ENCODE peak calls at places on chromosomes 11 and 22, in seven cellular contexts. One of them, this sample, is unnamed.

GRCh38 chr11:100673063-100673462 is 14.0 kb upstream of the ARHGAP42 start:
- DNase-seq in H1: no peak
- DNase-seq in CD8-positive, alpha-beta T cell: no peak
- DNase-seq in colonic mucosa: no peak
- DNase-seq in progenitor cell of endocrine pancreas: no peak
- DNase-seq in astrocyte of the spinal cord: no peak
- DNase-seq in CD4-positive, alpha-beta T cell: no peak
- DNase-seq in this sample: no peak

GRCh38 chr11:128559496-128560103 is 27.8 kb downstream of the ETS1 start:
- DNase-seq in H1: no peak
- DNase-seq in CD8-positive, alpha-beta T cell: no peak
- DNase-seq in colonic mucosa: no peak
- DNase-seq in progenitor cell of endocrine pancreas: no peak
- DNase-seq in astrocyte of the spinal cord: no peak
- DNase-seq in CD4-positive, alpha-beta T cell: no peak
- DNase-seq in this sample: no peak

GRCh38 chr22:18023509-18024275 is 669 bp downstream of the MICAL3 start:
- DNase-seq in H1: peak; percentile 53
- DNase-seq in CD8-positive, alpha-beta T cell: no peak
- DNase-seq in colonic mucosa: peak; percentile 91
- DNase-seq in progenitor cell of endocrine pancreas: peak; percentile 34
- DNase-seq in astrocyte of the spinal cord: peak; percentile 79
- DNase-seq in CD4-positive, alpha-beta T cell: peak; percentile 7
- DNase-seq in this sample: peak; percentile 60

GRCh38 chr11:128416976-128417375 is 170.4 kb downstream of the ETS1 start:
- DNase-seq in H1: no peak
- DNase-seq in CD8-positive, alpha-beta T cell: no peak
- DNase-seq in colonic mucosa: no peak
- DNase-seq in progenitor cell of endocrine pancreas: no peak
- DNase-seq in astrocyte of the spinal cord: no peak
- DNase-seq in CD4-positive, alpha-beta T cell: no peak
- DNase-seq in this sample: no peak

GRCh38 chr11:112087212-112087611 is 539 bp downstream of the SDHD start:
- DNase-seq in H1: no peak
- DNase-seq in CD8-positive, alpha-beta T cell: no peak
- DNase-seq in colonic mucosa: peak; percentile 20
- DNase-seq in progenitor cell of endocrine pancreas: no peak
- DNase-seq in astrocyte of the spinal cord: no peak
- DNase-seq in CD4-positive, alpha-beta T cell: no peak
- DNase-seq in this sample: no peak

GRCh38 chr22:45164217-45165123 is 745 bp downstream of the NUP50 start:
- DNase-seq in H1: no peak
- DNase-seq in CD8-positive, alpha-beta T cell: peak; percentile 51
- DNase-seq in colonic mucosa: peak; percentile 45
- DNase-seq in progenitor cell of endocrine pancreas: peak; percentile 28
- DNase-seq in astrocyte of the spinal cord: no peak
- DNase-seq in CD4-positive, alpha-beta T cell: peak; percentile 25
- DNase-seq in this sample: peak; percentile 3

GRCh38 chr11:113001709-113002108 is 40.5 kb downstream of the NCAM1 start:
- DNase-seq in H1: no peak
- DNase-seq in CD8-positive, alpha-beta T cell: no peak
- DNase-seq in colonic mucosa: no peak
- DNase-seq in progenitor cell of endocrine pancreas: no peak
- DNase-seq in astrocyte of the spinal cord: no peak
- DNase-seq in CD4-positive, alpha-beta T cell: no peak
- DNase-seq in this sample: no peak

GRCh38 chr11:1344056-1344635 is 34.7 kb upstream of the TOLLIP start:
- DNase-seq in H1: no peak
- DNase-seq in CD8-positive, alpha-beta T cell: no peak
- DNase-seq in colonic mucosa: peak; percentile 14
- DNase-seq in progenitor cell of endocrine pancreas: no peak
- DNase-seq in astrocyte of the spinal cord: no peak
- DNase-seq in CD4-positive, alpha-beta T cell: no peak
- DNase-seq in this sample: no peak

GRCh38 chr11:110219011-110219785 is 77.2 kb downstream of the RDX start:
- DNase-seq in H1: no peak
- DNase-seq in CD8-positive, alpha-beta T cell: no peak
- DNase-seq in colonic mucosa: no peak
- DNase-seq in progenitor cell of endocrine pancreas: no peak
- DNase-seq in astrocyte of the spinal cord: peak; percentile 23
- DNase-seq in CD4-positive, alpha-beta T cell: no peak
- DNase-seq in this sample: no peak

GRCh38 chr22:49355206-49355920 is 472.3 kb downstream of the BRD1 start:
- DNase-seq in H1: no peak
- DNase-seq in CD8-positive, alpha-beta T cell: no peak
- DNase-seq in colonic mucosa: no peak
- DNase-seq in progenitor cell of endocrine pancreas: no peak
- DNase-seq in astrocyte of the spinal cord: no peak
- DNase-seq in CD4-positive, alpha-beta T cell: no peak
- DNase-seq in this sample: no peak

GRCh38 chr11:85809881-85810280 is 1.1 kb downstream of the SYTL2 start:
- DNase-seq in H1: no peak
- DNase-seq in CD8-positive, alpha-beta T cell: peak; percentile 52
- DNase-seq in colonic mucosa: peak; percentile 58
- DNase-seq in progenitor cell of endocrine pancreas: no peak
- DNase-seq in astrocyte of the spinal cord: no peak
- DNase-seq in CD4-positive, alpha-beta T cell: no peak
- DNase-seq in this sample: peak; percentile 37

GRCh38 chr22:40595497-40596234 is 40.9 kb downstream of the MRTFA start:
- DNase-seq in H1: no peak
- DNase-seq in CD8-positive, alpha-beta T cell: no peak
- DNase-seq in colonic mucosa: no peak
- DNase-seq in progenitor cell of endocrine pancreas: no peak
- DNase-seq in astrocyte of the spinal cord: no peak
- DNase-seq in CD4-positive, alpha-beta T cell: no peak
- DNase-seq in this sample: no peak

GRCh38 chr11:14520902-14521151 is 641 bp upstream of the PSMA1 start:
- DNase-seq in H1: no peak
- DNase-seq in CD8-positive, alpha-beta T cell: no peak
- DNase-seq in colonic mucosa: no peak
- DNase-seq in progenitor cell of endocrine pancreas: no peak
- DNase-seq in astrocyte of the spinal cord: no peak
- DNase-seq in CD4-positive, alpha-beta T cell: no peak
- DNase-seq in this sample: no peak

GRCh38 chr11:74749127-74749964 is 697 bp downstream of the RNF169 start:
- DNase-seq in H1: no peak
- DNase-seq in CD8-positive, alpha-beta T cell: peak; percentile 43
- DNase-seq in colonic mucosa: peak; percentile 53
- DNase-seq in progenitor cell of endocrine pancreas: peak; percentile 41
- DNase-seq in astrocyte of the spinal cord: peak; percentile 43
- DNase-seq in CD4-positive, alpha-beta T cell: peak; percentile 5
- DNase-seq in this sample: peak; percentile 25

GRCh38 chr11:1727088-1727690 is 23.2 kb downstream of the IFITM10 start:
- DNase-seq in H1: no peak
- DNase-seq in CD8-positive, alpha-beta T cell: no peak
- DNase-seq in colonic mucosa: no peak
- DNase-seq in progenitor cell of endocrine pancreas: no peak
- DNase-seq in astrocyte of the spinal cord: no peak
- DNase-seq in CD4-positive, alpha-beta T cell: no peak
- DNase-seq in this sample: no peak

GRCh38 chr11:113814181-113814580 is 34.6 kb downstream of the CLDN25 start:
- DNase-seq in H1: no peak
- DNase-seq in CD8-positive, alpha-beta T cell: no peak
- DNase-seq in colonic mucosa: no peak
- DNase-seq in progenitor cell of endocrine pancreas: no peak
- DNase-seq in astrocyte of the spinal cord: no peak
- DNase-seq in CD4-positive, alpha-beta T cell: no peak
- DNase-seq in this sample: no peak

GRCh38 chr22:22076937-22077703 is 94.5 kb upstream of the TOP3B start:
- DNase-seq in H1: no peak
- DNase-seq in CD8-positive, alpha-beta T cell: no peak
- DNase-seq in colonic mucosa: no peak
- DNase-seq in progenitor cell of endocrine pancreas: no peak
- DNase-seq in astrocyte of the spinal cord: no peak
- DNase-seq in CD4-positive, alpha-beta T cell: no peak
- DNase-seq in this sample: no peak

GRCh38 chr11:114440971-114441810 is 1.9 kb downstream of the REXO2 start:
- DNase-seq in H1: no peak
- DNase-seq in CD8-positive, alpha-beta T cell: no peak
- DNase-seq in colonic mucosa: no peak
- DNase-seq in progenitor cell of endocrine pancreas: no peak
- DNase-seq in astrocyte of the spinal cord: no peak
- DNase-seq in CD4-positive, alpha-beta T cell: no peak
- DNase-seq in this sample: no peak

GRCh38 chr11:69173925-69174591 is 18.3 kb downstream of the SMIM38 start:
- DNase-seq in H1: no peak
- DNase-seq in CD8-positive, alpha-beta T cell: no peak
- DNase-seq in colonic mucosa: no peak
- DNase-seq in progenitor cell of endocrine pancreas: no peak
- DNase-seq in astrocyte of the spinal cord: no peak
- DNase-seq in CD4-positive, alpha-beta T cell: no peak
- DNase-seq in this sample: no peak

GRCh38 chr11:76626921-76627391 is 43.6 kb downstream of the LRRC32 start:
- DNase-seq in H1: no peak
- DNase-seq in CD8-positive, alpha-beta T cell: peak; percentile 32
- DNase-seq in colonic mucosa: no peak
- DNase-seq in progenitor cell of endocrine pancreas: no peak
- DNase-seq in astrocyte of the spinal cord: peak; percentile 75
- DNase-seq in CD4-positive, alpha-beta T cell: no peak
- DNase-seq in this sample: no peak

DNA sequence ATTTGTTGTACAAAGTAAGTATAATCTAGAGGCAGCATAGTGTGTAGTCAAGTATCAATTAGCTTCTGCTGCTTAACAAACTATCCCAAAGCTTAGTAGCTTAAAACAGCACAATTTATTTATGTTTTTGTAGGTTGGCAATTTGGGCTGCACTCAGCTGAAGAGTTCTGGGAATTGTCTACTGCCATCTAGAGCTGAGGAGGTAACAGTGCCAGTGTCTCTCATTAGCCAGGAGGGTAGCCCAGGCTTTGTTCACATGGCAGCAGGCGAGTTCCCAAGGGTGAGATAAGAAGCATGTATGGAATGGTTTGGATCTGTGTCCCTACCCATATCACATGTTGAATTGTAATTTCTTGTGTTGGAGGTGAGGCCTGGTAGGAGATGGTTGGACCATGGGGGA is 45.8 kb upstream of the SLN start:
- DNase-seq in H1: no peak
- DNase-seq in CD8-positive, alpha-beta T cell: no peak
- DNase-seq in colonic mucosa: no peak
- DNase-seq in progenitor cell of endocrine pancreas: no peak
- DNase-seq in astrocyte of the spinal cord: no peak
- DNase-seq in CD4-positive, alpha-beta T cell: no peak
- DNase-seq in this sample: no peak
- TF ChIP-seq CTCF in H1: peak; percentile 25
- TF ChIP-seq CTCF in CD8-positive, alpha-beta T cell: no peak
- TF ChIP-seq CTCF in colonic mucosa: no peak
- TF ChIP-seq CTCF in progenitor cell of endocrine pancreas: no peak
- TF ChIP-seq CTCF in astrocyte of the spinal cord: peak; percentile 9
- TF ChIP-seq CTCF in CD4-positive, alpha-beta T cell: no peak
- TF ChIP-seq CTCF in this sample: no peak

GRCh38 chr11:117316197-117316961 is at the start of gene BACE1:
- DNase-seq in H1: peak; percentile 72
- DNase-seq in CD8-positive, alpha-beta T cell: peak; percentile 18
- DNase-seq in colonic mucosa: peak; percentile 78
- DNase-seq in progenitor cell of endocrine pancreas: peak; percentile 56
- DNase-seq in astrocyte of the spinal cord: peak; percentile 86
- DNase-seq in CD4-positive, alpha-beta T cell: no peak
- DNase-seq in this sample: peak; percentile 76

GRCh38 chr11:117314840-117315239 is 1.2 kb downstream of the BACE1 start:
- DNase-seq in H1: no peak
- DNase-seq in CD8-positive, alpha-beta T cell: no peak
- DNase-seq in colonic mucosa: no peak
- DNase-seq in progenitor cell of endocrine pancreas: no peak
- DNase-seq in astrocyte of the spinal cord: no peak
- DNase-seq in CD4-positive, alpha-beta T cell: no peak
- DNase-seq in this sample: no peak

GRCh38 chr11:117315285-117316196 is 515 bp downstream of the BACE1 start:
- DNase-seq in H1: no peak
- DNase-seq in CD8-positive, alpha-beta T cell: no peak
- DNase-seq in colonic mucosa: no peak
- DNase-seq in progenitor cell of endocrine pancreas: no peak
- DNase-seq in astrocyte of the spinal cord: no peak
- DNase-seq in CD4-positive, alpha-beta T cell: no peak
- DNase-seq in this sample: no peak

GRCh38 chr11:117319214-117319840 is 3.3 kb upstream of the BACE1 start:
- DNase-seq in H1: no peak
- DNase-seq in CD8-positive, alpha-beta T cell: no peak
- DNase-seq in colonic mucosa: no peak
- DNase-seq in progenitor cell of endocrine pancreas: no peak
- DNase-seq in astrocyte of the spinal cord: peak; percentile 59
- DNase-seq in CD4-positive, alpha-beta T cell: no peak
- DNase-seq in this sample: no peak

DNA sequence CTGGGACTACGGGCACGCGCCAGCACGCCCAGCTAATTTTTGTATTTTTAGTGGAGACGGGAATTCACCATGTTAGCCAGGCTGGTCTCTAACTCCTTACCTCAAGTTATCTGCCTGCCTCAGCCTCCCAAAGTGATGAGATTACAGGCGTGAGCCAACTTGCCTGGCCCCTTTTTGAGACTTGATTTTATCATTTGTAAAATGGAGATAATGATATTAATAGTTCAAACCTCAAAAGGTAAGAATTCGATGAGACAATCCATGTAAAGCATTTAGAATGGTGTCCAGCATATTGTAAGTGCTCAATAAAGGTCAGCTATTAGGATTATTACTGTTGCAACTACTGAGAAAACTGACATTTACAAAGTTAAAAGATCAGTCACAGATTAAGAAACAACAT is 2.7 kb upstream of the BACE1 start:
- DNase-seq in H1: no peak
- DNase-seq in CD8-positive, alpha-beta T cell: no peak
- DNase-seq in colonic mucosa: no peak
- DNase-seq in progenitor cell of endocrine pancreas: no peak
- DNase-seq in astrocyte of the spinal cord: no peak
- DNase-seq in CD4-positive, alpha-beta T cell: no peak
- DNase-seq in this sample: no peak
- TF ChIP-seq CTCF in H1: no peak
- TF ChIP-seq CTCF in CD8-positive, alpha-beta T cell: no peak
- TF ChIP-seq CTCF in colonic mucosa: no peak
- TF ChIP-seq CTCF in progenitor cell of endocrine pancreas: no peak
- TF ChIP-seq CTCF in astrocyte of the spinal cord: no peak
- TF ChIP-seq CTCF in CD4-positive, alpha-beta T cell: no peak
- TF ChIP-seq CTCF in this sample: no peak

GRCh38 chr11:120239713-120240640 is at the start of gene POU2F3:
- DNase-seq in H1: no peak
- DNase-seq in CD8-positive, alpha-beta T cell: no peak
- DNase-seq in colonic mucosa: no peak
- DNase-seq in progenitor cell of endocrine pancreas: no peak
- DNase-seq in astrocyte of the spinal cord: no peak
- DNase-seq in CD4-positive, alpha-beta T cell: no peak
- DNase-seq in this sample: no peak
- TF ChIP-seq CTCF in H1: peak; percentile 87
- TF ChIP-seq CTCF in CD8-positive, alpha-beta T cell: no peak
- TF ChIP-seq CTCF in colonic mucosa: no peak
- TF ChIP-seq CTCF in progenitor cell of endocrine pancreas: peak; percentile 21
- TF ChIP-seq CTCF in astrocyte of the spinal cord: peak; percentile 32
- TF ChIP-seq CTCF in CD4-positive, alpha-beta T cell: no peak
- TF ChIP-seq CTCF in this sample: no peak

GRCh38 chr11:119389611-119390254 is 8.2 kb upstream of the USP2 start:
- DNase-seq in H1: no peak
- DNase-seq in CD8-positive, alpha-beta T cell: no peak
- DNase-seq in colonic mucosa: no peak
- DNase-seq in progenitor cell of endocrine pancreas: no peak
- DNase-seq in astrocyte of the spinal cord: no peak
- DNase-seq in CD4-positive, alpha-beta T cell: no peak
- DNase-seq in this sample: no peak
- TF ChIP-seq CTCF in H1: peak; percentile 63
- TF ChIP-seq CTCF in CD8-positive, alpha-beta T cell: no peak
- TF ChIP-seq CTCF in colonic mucosa: no peak
- TF ChIP-seq CTCF in progenitor cell of endocrine pancreas: peak; percentile 52
- TF ChIP-seq CTCF in astrocyte of the spinal cord: peak; percentile 45
- TF ChIP-seq CTCF in CD4-positive, alpha-beta T cell: peak; percentile 44
- TF ChIP-seq CTCF in this sample: peak; percentile 53

This sample was measured in neural crest cell.